ENCODE peak calls at places on chromosomes 11 and 22, in eight cellular contexts. B is CD8-positive, alpha-beta T cell; I is testis; X is substantia nigra; P is astrocyte; J is CD8-positive, alpha-beta memory T cell; M is IMR-90; Y is cardiac muscle cell. E is an unnamed sample.

GRCh38 chr22:44455151-44455962 is 42.7 kb downstream of the RTL6 start:
- DNase-seq in J (peak; percentile 86), I (peak; percentile 15), X (no peak), Y (no peak), P (no peak), B (peak; percentile 40), M (no peak), E (no peak)

GRCh38 chr11:82978422-82979099 is 77.0 kb downstream of the DDIAS start:
- DNase-seq in B (no peak), Y (no peak), I (no peak), P (peak; percentile 89), X (no peak), M (peak; percentile 90), J (no peak), E (peak; percentile 81)

GRCh38 chr11:108929241-108929640 is 264.4 kb downstream of the DDX10 start:
- DNase-seq in I (no peak), B (no peak), Y (no peak), P (peak; percentile 98), M (peak; percentile 99), X (no peak), J (no peak), E (peak; percentile 98)

GRCh38 chr22:24485170-24485569 is 10.0 kb upstream of the UPB1 start:
- DNase-seq in X (no peak), Y (no peak), I (no peak), M (no peak), B (no peak), J (no peak), P (no peak), E (no peak)

GRCh38 chr22:44024288-44024908 is at the start of gene PARVB:
- DNase-seq in P (no peak), M (no peak), Y (peak; percentile 47), X (no peak), B (no peak), J (no peak), I (peak; percentile 55), E (no peak)

GRCh38 chr22:35510481-35510934 is 30.1 kb upstream of the RASD2 start:
- DNase-seq in I (no peak), Y (no peak), X (no peak), P (peak; percentile 29), B (no peak), M (peak; percentile 75), J (no peak), E (no peak)

GRCh38 chr11:3802016-3802790 is 4.8 kb upstream of the NUP98 start:
- DNase-seq in M (peak; percentile 58), X (no peak), B (no peak), I (no peak), J (no peak), Y (no peak), P (peak; percentile 22), E (no peak)

GRCh38 chr11:117045956-117046355 is 52.3 kb downstream of the SIK3 start:
- DNase-seq in M (no peak), I (no peak), J (no peak), Y (no peak), X (no peak), B (no peak), P (no peak), E (no peak)

GRCh38 chr11:89477175-89477574 is 14.0 kb downstream of the NOX4 start:
- DNase-seq in M (no peak), J (no peak), I (no peak), Y (no peak), X (no peak), B (no peak), P (no peak), E (no peak)

GRCh38 chr22:23300476-23300875 is 120.2 kb downstream of the BCR start:
- DNase-seq in J (no peak), P (no peak), X (no peak), I (no peak), M (no peak), Y (no peak), B (no peak), E (no peak)

GRCh38 chr11:113817626-113818025 is 38.0 kb downstream of the CLDN25 start:
- DNase-seq in Y (no peak), J (no peak), I (no peak), X (no peak), P (no peak), B (no peak), M (no peak), E (no peak)

GRCh38 chr11:117980716-117981115 is 5.5 kb upstream of the IL10RA start:
- DNase-seq in M (no peak), P (no peak), J (no peak), Y (no peak), B (no peak), X (no peak), I (no peak), E (no peak)

GRCh38 chr11:130480166-130480565 is 31.7 kb downstream of the ADAMTS15 start:
- DNase-seq in X (no peak), I (no peak), M (peak; percentile 86), Y (peak; percentile 25), B (no peak), P (peak; percentile 91), J (no peak), E (no peak)

GRCh38 chr11:76291576-76292526 is 85.5 kb upstream of the WNT11 start:
- DNase-seq in Y (no peak), B (no peak), X (no peak), M (no peak), P (no peak), I (no peak), J (no peak), E (no peak)

DNA sequence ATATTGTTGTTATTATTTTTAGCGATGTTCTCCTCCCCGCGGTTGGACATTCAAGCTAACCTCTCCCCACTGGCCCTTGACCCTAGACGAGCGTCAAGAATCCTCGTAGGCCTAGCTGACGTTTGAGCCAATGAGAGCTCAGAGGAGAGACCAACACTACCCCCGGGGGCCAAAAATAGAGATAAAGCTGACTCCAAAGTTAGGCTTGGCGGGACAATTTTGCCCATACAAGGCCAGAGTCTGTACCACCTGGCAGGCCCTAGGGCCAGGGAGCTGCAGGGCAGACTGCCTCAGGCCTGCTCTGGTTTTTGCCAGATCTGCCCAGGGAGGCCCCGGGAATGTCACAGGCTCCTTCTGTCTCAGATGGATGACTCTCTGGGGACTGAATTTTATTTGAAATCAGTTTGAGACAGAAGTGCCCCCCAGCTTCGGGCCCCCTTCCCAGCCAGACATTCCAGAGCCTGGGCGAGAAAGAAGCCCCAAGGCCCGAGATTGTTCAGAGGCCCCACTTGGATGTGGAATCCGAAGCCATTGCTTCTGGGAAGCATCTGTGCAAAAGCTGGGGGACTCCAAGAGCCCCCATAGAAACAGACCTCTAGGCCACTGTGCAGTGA is 40.8 kb upstream of the ACCSL start:
- DNase-seq in B (no peak), X (no peak), M (no peak), P (no peak), I (peak; percentile 79), Y (peak; percentile 49), J (no peak), E (no peak)
- H3K27ac ChIP-seq in B (no peak overlapping the region), X (no peak overlapping the region), M (no peak overlapping the region), P (no peak overlapping the region), I (peak overlapping the region; percentile 60), Y (peak overlapping the region; percentile 79), J (no peak overlapping the region), E (no peak overlapping the region)

GRCh38 chr11:35304393-35304790 is 115.0 kb downstream of the SLC1A2 start:
- DNase-seq in Y (no peak), X (no peak), P (peak; percentile 68), I (no peak), J (no peak), B (no peak), M (peak; percentile 88), E (no peak)
- H3K27ac ChIP-seq in Y (no peak overlapping the region), X (peak overlapping the region; percentile 55), P (peak overlapping the region; percentile 30), I (no peak overlapping the region), J (no peak overlapping the region), B (no peak overlapping the region), M (peak overlapping the region; percentile 68), E (no peak overlapping the region)

DNA sequence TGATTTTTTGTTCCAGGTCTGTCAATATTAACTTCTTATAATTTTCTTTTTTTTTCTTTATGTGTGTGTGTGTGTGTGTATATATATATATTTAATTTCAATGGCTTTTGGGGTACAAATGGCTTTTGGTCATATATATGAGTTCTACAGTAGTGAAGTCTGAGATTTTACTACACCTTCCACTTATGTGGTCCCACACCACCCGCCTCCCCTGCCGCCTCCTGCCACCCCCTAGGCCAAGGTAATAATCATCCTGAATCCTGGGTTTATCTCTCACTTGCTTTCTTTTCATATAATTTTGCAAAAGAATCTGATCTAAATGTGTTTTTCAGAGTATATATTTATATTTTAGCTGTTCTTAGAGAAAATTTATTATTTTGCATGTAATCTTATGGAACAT is 11.1 kb downstream of the NEAT1 start:
- DNase-seq in B (no peak), M (peak; percentile 16), X (no peak), I (no peak), P (no peak), J (no peak), Y (no peak), E (no peak)
- H3K27ac ChIP-seq in B (no peak overlapping the region), M (no peak overlapping the region), X (peak overlapping the region; percentile 52), I (no peak overlapping the region), P (no peak overlapping the region), J (no peak overlapping the region), Y (no peak overlapping the region), E (no peak overlapping the region)

DNA sequence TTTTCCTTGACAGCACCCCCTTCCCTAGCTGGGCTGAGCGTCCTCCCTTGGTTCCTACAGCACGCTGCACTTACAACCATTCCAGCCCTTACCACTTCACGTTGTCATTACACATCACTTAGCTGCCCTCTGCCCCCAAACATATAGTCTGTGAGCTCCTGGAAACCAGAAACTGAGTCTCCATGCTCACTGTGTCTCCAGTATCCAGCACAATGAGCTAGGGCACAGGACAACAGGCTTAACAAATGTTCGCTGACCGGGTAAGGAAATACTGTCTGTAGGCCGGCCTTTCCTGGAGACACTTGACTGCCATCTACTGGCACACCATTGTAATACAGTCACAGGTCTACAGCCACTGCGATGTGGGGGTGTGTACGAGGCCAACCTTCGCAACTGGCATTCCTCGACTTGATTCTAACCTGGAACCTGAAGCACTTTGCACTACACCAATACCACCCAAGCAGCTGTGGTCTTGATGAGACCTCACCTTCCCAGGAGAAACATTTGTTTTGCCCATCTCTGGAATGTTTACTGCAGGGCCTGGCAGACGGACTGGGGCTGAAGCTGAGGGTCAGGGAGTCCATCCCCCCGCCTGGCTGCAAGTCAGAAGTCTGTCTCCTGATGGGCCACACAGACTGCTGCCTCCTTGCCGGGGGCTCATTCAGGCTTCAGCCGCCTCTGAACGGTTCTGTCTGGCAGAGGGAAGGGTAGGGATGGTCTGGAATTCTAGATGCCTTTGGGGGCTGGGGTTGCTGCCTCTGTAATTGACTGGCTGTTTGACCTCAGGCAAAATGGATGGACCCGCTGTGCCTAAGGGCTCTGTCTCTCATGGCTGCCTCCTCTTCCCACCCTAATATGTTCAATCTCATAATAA is 72.0 kb downstream of the SYN3 start:
- DNase-seq in I (peak; percentile 87), Y (peak; percentile 90), B (no peak), X (no peak), M (peak; percentile 71), J (no peak), P (peak; percentile 49), E (peak; percentile 78)
- H3K27ac ChIP-seq in I (no peak overlapping the region), Y (no peak overlapping the region), B (no peak overlapping the region), X (no peak overlapping the region), M (no peak overlapping the region), J (no peak overlapping the region), P (no peak overlapping the region), E (no peak overlapping the region)